ENCODE peak calls at places on chromosome 14, in five cellular contexts. X, O, N, U and C are unnamed samples.

GRCh38 chr14:76314521-76314951 is 61.4 kb upstream of the ESRRB start:
- DNase-seq in N (no peak), O (no peak), U (no peak), X (no peak), C (no peak)

GRCh38 chr14:77889971-77890442 is 90.1 kb downstream of the ADCK1 start:
- DNase-seq in U (peak; percentile 38), X (peak; percentile 28), O (peak; percentile 74), N (peak; percentile 4), C (no peak)

GRCh38 chr14:103444837-103445524 is 59.8 kb downstream of the MARK3 start:
- DNase-seq in O (no peak), X (no peak), U (peak; percentile 29), N (no peak), C (no peak)

GRCh38 chr14:28760431-28760996 is 6.1 kb upstream of the FOXG1 start:
- DNase-seq in U (no peak), O (no peak), N (no peak), X (no peak), C (no peak)

GRCh38 chr14:105502446-105503295 is 11.6 kb downstream of the TEDC1 start:
- DNase-seq in U (no peak), O (no peak), X (no peak), N (no peak), C (no peak)

GRCh38 chr14:72237722-72238666 is 305.8 kb downstream of the RGS6 start:
- DNase-seq in X (no peak), U (no peak), N (no peak), O (no peak), C (no peak)

GRCh38 chr14:75201087-75201486 is 24.7 kb upstream of the TMED10 start:
- DNase-seq in O (no peak), U (no peak), X (no peak), N (no peak), C (no peak)

GRCh38 chr14:96781371-96781770 is 15.8 kb upstream of the VRK1 start:
- DNase-seq in N (no peak), O (no peak), U (no peak), X (no peak), C (no peak)

GRCh38 chr14:101369194-101369915 is 191.9 kb upstream of the DIO3 start:
- DNase-seq in O (no peak), X (no peak), N (no peak), U (no peak), C (no peak)

GRCh38 chr14:38425324-38425976 is 169.6 kb upstream of the CLEC14A start:
- DNase-seq in O (no peak), X (no peak), U (no peak), N (no peak), C (no peak)

GRCh38 chr14:72810201-72810600 is 83.7 kb downstream of the DPF3 start:
- DNase-seq in N (no peak), O (no peak), X (no peak), U (no peak), C (no peak)

GRCh38 chr14:36365766-36366165 is 45.3 kb upstream of the MBIP start:
- DNase-seq in O (no peak), X (no peak), U (no peak), N (no peak), C (no peak)

DNA sequence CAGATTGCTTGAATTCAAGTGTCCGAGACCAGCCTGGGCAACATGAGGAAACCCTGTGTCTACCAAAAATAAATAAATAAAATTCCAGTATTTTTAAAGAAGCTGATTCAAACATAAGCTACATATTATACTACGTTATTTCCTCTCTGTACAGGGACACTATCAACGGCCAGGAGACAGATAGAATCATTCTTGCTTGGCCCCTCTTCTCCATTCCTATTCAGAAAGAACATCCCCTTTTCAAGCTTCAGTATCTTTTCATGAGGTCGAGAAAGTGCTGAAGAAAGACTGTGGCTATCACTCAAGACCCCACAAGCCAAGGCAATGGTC is 314 bp upstream of the DHRS7 start:
- DNase-seq in O (no peak), N (no peak), X (no peak), U (no peak), C (no peak)
- TF ChIP-seq CTCF in O (no peak), N (no peak), X (no peak), U (peak; percentile 33), C (no peak)

GRCh38 chr14:94635143-94635542 is 23.0 kb downstream of the SERPINA3 start:
- DNase-seq in N (no peak), U (no peak), X (no peak), O (no peak), C (no peak)

GRCh38 chr14:94638330-94638729 is 26.1 kb downstream of the SERPINA3 start:
- DNase-seq in O (no peak), U (no peak), N (no peak), X (no peak), C (no peak)

GRCh38 chr14:94638961-94639817 is 27.0 kb downstream of the SERPINA3 start:
- DNase-seq in X (no peak), O (no peak), N (no peak), U (no peak), C (no peak)

GRCh38 chr14:94633116-94633515 is 20.9 kb downstream of the SERPINA3 start:
- DNase-seq in N (no peak), O (no peak), X (no peak), U (no peak), C (no peak)

DNA sequence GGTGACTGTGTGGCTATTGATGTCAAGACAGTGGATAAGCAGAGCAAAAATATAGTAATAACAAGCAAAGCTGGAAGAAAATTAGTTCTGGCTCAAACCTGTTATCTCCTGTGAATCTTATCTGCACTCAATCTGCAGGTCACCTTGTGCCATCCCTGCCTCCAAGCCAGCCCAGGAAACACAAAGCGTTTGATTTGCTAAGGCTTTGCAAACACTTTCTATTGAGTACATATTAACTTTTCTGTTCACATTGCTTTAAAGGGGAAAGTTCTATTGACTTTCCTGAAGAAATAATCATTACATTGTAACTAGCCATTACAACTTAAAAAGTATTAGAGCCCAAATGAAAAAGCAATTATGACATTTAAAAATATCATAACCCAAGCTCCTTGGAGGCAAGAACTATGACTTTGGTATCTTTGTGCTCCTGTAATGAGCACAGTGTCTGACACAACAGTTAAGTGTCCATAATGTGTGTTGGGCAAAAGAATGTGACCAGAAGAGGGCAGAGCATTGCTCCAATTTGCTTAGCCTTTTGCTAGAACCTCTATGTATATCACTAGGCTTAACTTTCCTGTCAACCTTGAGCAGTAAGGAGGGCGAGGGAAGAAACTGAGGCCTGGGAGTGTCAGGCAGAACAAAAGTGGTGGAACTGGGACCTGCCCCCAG is 24.7 kb downstream of the SERPINA3 start:
- DNase-seq in O (no peak), U (no peak), X (no peak), N (no peak), C (no peak)
- TF ChIP-seq CTCF in O (peak; percentile 15), U (no peak), X (no peak), N (peak; percentile 10), C (no peak)

GRCh38 chr14:43621282-43621681 is 885.8 kb downstream of the FSCB start:
- DNase-seq in U (no peak), N (no peak), X (peak; percentile 11), O (no peak), C (no peak)

DNA sequence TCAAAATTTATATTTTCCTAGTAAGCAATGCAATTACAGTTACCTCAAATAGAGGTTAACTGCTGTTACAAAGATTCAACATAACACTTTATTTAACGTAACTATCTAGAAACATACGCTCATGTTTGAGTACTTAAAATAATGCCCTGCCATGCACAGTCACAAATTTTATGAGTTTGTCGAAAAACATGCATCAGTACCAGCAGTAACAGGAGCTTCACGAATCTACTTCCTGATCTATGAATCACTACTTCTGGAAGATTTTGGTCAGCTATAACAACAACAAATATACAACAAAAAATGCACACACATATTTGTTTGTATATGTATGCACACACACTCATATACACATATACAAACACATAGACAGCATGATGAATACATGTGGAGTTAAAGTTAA is 881.8 kb downstream of the FSCB start:
- DNase-seq in O (no peak), X (no peak), U (no peak), N (no peak), C (no peak)
- TF ChIP-seq CTCF in O (no peak), X (no peak), U (no peak), N (no peak), C (no peak)

GRCh38 chr14:41586237-41586636 is 20.4 kb upstream of the LRFN5 start:
- DNase-seq in U (no peak), O (no peak), N (no peak), X (no peak), C (no peak)
- TF ChIP-seq CTCF in U (no peak), O (no peak), N (no peak), X (no peak), C (no peak)

GRCh38 chr14:51845811-51846210 is 14.6 kb upstream of the GNG2 start:
- DNase-seq in U (no peak), O (no peak), X (no peak), N (no peak), C (no peak)

GRCh38 chr14:51847489-51847796 is 13.0 kb upstream of the GNG2 start:
- DNase-seq in X (no peak), U (no peak), N (no peak), O (no peak), C (no peak)

GRCh38 chr14:51849095-51849494 is 11.3 kb upstream of the GNG2 start:
- DNase-seq in O (no peak), U (peak; percentile 29), N (no peak), X (no peak), C (no peak)

GRCh38 chr14:51848120-51848519 is 12.3 kb upstream of the GNG2 start:
- DNase-seq in U (no peak), N (no peak), X (peak; percentile 22), O (no peak), C (no peak)

DNA sequence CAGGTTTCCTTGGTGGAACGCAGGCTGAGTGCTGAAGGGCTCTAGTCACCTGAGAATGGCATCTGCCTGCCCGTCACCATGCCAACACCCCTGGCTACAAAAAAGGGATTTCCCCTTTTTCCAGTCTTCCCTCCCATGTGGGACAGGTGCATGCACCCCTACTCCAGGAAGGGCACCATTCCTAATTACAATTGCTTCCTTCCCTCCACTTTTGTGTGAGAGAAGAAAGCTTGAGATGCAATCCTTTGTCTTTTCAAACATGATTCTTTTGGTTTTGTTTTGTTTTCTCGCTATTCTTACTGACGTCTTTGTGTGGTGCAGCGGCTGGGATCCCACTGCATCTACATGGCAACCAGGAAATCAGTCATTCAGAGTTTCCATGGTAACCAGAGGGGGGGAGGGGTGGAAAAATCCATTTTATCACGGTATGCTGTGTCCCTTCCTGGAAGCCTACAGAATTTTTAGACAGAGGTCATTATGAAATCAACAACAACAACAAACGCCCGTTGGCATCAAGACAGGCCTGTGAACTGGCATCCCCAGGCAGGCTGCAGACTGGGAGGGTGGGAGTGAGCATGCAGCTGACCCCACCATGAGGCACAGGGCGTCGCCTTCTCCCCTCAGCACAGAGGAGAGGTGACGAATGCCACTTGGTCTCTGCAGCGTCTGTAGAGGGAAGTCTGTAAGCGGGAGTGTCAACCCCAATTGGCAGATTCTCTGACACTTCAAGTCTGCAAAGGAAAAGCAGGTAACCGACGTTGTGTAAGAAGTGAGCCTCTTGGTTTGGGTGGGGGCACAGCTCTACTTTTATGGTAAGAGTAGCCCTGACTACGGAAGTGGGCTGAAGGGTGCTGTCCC is 13.6 kb upstream of the GNG2 start:
- DNase-seq in X (no peak), U (no peak), N (no peak), O (no peak), C (peak; percentile 84)
- TF ChIP-seq CTCF in X (no peak), U (no peak), N (no peak), O (no peak), C (no peak)

DNA sequence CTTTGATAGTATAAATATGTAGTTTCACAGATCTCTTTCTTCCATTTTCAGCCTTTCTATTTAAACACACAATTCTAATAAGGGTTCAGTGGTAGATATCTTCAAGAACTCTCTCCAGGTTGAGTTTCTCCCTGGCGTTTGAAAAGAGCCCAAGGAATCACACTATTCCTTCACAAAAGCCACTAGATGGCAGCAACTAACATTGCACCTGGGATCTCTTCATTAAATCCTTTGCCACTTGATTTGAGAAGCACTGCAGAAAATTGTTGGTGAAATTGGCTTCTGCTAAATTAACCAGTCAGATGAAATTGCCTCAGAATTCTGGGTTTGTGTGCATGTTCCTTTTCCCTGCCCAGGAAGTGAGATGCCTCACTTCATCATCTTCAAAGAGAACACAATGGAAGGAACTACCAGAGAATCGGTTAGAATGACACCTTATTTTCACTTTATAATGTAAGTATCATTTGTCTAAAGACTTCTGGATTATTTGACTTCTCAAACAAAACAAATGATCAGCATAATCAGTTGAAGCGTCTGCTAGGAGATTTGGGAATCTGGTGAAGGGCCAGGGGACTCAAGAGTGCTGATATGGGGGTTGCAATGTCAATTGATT is 6.8 kb downstream of the CCDC198 start:
- DNase-seq in X (peak; percentile 50), N (peak; percentile 4), O (no peak), U (peak; percentile 17), C (no peak)
- TF ChIP-seq CTCF in X (peak; percentile 72), N (peak; percentile 68), O (peak; percentile 70), U (peak; percentile 64), C (no peak)